ENCODE peak calls at places on chromosomes 11 and 22, in four cellular contexts. A, R, N and Q are unnamed samples.

GRCh38 chr11:11813288-11813962 is 28.3 kb upstream of the USP47 start:
- DNase-seq in A (peak; percentile 97), R (no peak), N (peak; percentile 5), Q (peak; percentile 96)

GRCh38 chr11:9878936-9879335 is 215.1 kb downstream of the SWAP70 start:
- DNase-seq in A (no peak), R (no peak), N (no peak), Q (no peak)

GRCh38 chr11:12211331-12212065 is 101.1 kb downstream of the MICAL2 start:
- DNase-seq in A (no peak), R (no peak), N (no peak), Q (no peak)

GRCh38 chr11:19779740-19780139 is 67.1 kb downstream of the NAV2 start:
- DNase-seq in A (no peak), R (no peak), N (no peak), Q (no peak)

GRCh38 chr11:74773481-74773880 is 24.8 kb downstream of the RNF169 start:
- DNase-seq in A (peak; percentile 76), R (no peak), N (no peak), Q (no peak)

GRCh38 chr22:30010789-30011405 is 69.4 kb upstream of the HORMAD2 start:
- DNase-seq in A (peak; percentile 77), R (no peak), N (no peak), Q (peak; percentile 53)

GRCh38 chr22:33864723-33865130 is 55.5 kb downstream of the LARGE1 start:
- DNase-seq in A (peak; percentile 36), R (no peak), N (no peak), Q (peak; percentile 75)

GRCh38 chr11:16897460-16898061 is 116.7 kb downstream of the PLEKHA7 start:
- DNase-seq in A (no peak), R (peak; percentile 67), N (peak; percentile 84), Q (no peak)

GRCh38 chr11:60914620-60915249 is 777 bp downstream of the TMEM109 start:
- DNase-seq in A (peak; percentile 34), R (no peak), N (peak; percentile 35), Q (peak; percentile 58)

GRCh38 chr11:33692013-33692504 is 8.6 kb downstream of the C11orf91 start:
- DNase-seq in A (peak; percentile 98), R (no peak), N (peak; percentile 62), Q (peak; percentile 98)

GRCh38 chr11:107956543-107956942 is 28.3 kb downstream of the RAB39A start:
- DNase-seq in A (no peak), R (no peak), N (no peak), Q (no peak)

GRCh38 chr22:42696331-42696967 is 24.2 kb downstream of the A4GALT start:
- DNase-seq in A (no peak), R (no peak), N (no peak), Q (no peak)

GRCh38 chr22:50031189-50032091 is 18.9 kb upstream of the IL17REL start:
- DNase-seq in A (no peak), R (no peak), N (no peak), Q (no peak)

GRCh38 chr11:108223449-108224149 is 732 bp downstream of the ATM start:
- DNase-seq in A (peak; percentile 22), R (no peak), N (peak; percentile 91), Q (no peak)

GRCh38 chr22:20436309-20437252 is 1.0 kb downstream of the SCARF2 start:
- DNase-seq in A (peak; percentile 30), R (no peak), N (peak; percentile 54), Q (peak; percentile 59)
- H3K18ac ChIP-seq in A (peak overlapping the region; percentile 12), R (peak overlapping the region; percentile 62), N (peak overlapping the region; percentile 13), Q (peak overlapping the region; percentile 94)

GRCh38 chr11:128549256-128549944 is 38.0 kb downstream of the ETS1 start:
- DNase-seq in A (no peak), R (no peak), N (no peak), Q (peak; percentile 76)
- H3K18ac ChIP-seq in A (no peak overlapping the region), R (no peak overlapping the region), N (peak overlapping the region; percentile 75), Q (peak overlapping the region; percentile 35)

GRCh38 chr11:112470355-112470754 is 209.7 kb upstream of the PLET1 start:
- DNase-seq in A (peak; percentile 4), R (no peak), N (no peak), Q (peak; percentile 8)
- H3K18ac ChIP-seq in A (no peak overlapping the region), R (no peak overlapping the region), N (no peak overlapping the region), Q (no peak overlapping the region)

GRCh38 chr22:23094695-23095466 is 24.6 kb downstream of the GNAZ start:
- DNase-seq in A (no peak), R (no peak), N (no peak), Q (no peak)
- H3K18ac ChIP-seq in A (no peak overlapping the region), R (no peak overlapping the region), N (no peak overlapping the region), Q (no peak overlapping the region)

DNA sequence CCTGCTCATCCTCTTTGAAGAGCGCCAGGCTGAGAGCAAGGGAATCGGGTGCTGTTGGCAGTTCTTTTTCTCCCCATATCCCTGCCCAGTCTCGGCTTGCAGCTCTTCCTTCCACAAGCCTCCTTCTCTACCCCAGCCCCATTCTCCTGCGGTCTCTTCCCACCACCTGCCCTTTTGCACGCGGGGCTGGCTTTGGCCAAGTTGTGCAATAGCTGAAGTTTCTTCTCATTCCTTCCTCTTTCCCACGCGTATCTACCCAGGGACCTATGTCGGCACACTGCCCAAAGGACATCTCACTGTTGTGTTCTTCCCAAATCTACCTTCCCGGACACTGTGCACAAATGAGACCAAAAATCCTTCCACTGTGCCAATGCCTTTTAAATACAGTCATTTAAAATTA is 22.3 kb upstream of the HTR3A start:
- DNase-seq in A (no peak), R (no peak), N (no peak), Q (no peak)
- H3K18ac ChIP-seq in A (no peak overlapping the region), R (peak overlapping the region; percentile 63), N (no peak overlapping the region), Q (no peak overlapping the region)

DNA sequence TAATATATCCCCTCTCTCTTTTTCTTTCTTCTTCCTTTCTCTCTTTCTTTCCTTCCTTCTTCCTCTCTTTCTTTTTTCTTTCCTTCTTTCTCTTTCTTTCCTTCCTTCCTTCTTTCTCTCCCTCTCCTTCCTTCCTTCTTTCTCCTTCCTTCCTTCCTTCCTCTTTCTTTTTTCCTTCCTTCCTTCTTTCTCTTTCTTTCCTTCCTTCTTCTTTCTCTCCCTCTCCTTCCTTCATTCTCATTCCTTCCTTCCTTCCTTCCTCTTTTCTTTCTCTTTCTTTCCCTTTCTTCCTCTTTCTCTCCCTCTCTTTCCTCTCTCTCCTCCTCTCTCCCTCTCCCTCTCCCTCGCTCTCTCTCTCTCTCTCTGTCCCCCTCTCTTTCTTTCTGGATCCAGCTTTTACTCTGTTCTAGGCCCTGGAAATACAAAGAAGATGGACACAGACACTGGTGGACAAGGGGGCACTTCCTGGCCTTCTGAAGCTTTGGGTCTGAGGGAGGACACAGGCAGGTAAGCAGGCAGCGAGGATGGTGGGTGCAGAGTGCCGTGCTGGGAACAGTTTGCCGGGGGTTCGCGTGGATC is 18.0 kb upstream of the RASD2 start:
- DNase-seq in A (no peak), R (no peak), N (no peak), Q (no peak)
- H3K18ac ChIP-seq in A (no peak overlapping the region), R (no peak overlapping the region), N (no peak overlapping the region), Q (no peak overlapping the region)

DNA sequence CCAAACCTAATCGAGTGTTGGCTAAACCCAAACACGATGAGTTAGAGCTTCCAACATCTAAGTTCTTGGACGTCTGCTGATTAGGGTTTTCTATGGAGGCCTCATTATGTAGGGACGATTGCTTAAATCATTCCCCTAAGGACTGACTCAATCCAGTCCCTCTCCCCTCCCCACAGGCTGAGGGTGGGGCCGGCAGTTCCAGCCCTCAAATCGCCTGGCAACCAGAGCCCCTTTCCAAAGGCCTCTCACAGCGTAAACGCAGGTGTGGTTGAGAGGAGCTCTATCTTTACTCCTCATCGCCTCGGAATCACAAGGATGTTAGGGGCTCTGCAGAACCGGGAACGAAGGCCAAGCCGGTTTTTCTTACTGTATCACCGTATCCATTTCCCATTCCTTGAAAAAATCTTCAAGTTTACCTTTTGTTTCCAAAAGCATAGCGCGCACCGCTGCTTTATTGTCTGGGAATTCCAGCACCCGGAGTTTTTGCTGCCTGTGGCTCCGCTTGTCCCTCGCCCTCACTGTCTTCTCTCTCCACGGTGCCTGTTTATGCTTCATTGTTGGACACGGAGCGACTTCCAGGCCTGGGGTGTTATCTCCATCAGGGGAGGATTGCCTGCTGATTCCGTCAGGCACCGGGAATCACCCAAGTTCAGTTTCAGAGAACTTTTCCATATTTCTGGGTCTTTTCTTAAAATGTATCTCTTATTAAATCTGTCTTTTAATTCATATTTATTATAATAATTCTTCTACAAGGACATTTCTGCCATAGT is 13.8 kb upstream of the IFITM3 start:
- DNase-seq in A (no peak), R (no peak), N (peak; percentile 98), Q (peak; percentile 25)
- H3K18ac ChIP-seq in A (no peak overlapping the region), R (peak overlapping the region; percentile 89), N (peak overlapping the region; percentile 78), Q (peak overlapping the region; percentile 67)

GRCh38 chr22:47050601-47051051 is 288.2 kb downstream of the TBC1D22A start:
- DNase-seq in A (no peak), R (no peak), N (no peak), Q (no peak)

GRCh38 chr22:47053865-47054185 is 291.4 kb downstream of the TBC1D22A start:
- DNase-seq in A (peak; percentile 73), R (no peak), N (no peak), Q (peak; percentile 84)

GRCh38 chr22:47053013-47053864 is 290.8 kb downstream of the TBC1D22A start:
- DNase-seq in A (no peak), R (no peak), N (no peak), Q (no peak)

GRCh38 chr22:47052236-47053012 is 290.0 kb downstream of the TBC1D22A start:
- DNase-seq in A (no peak), R (no peak), N (no peak), Q (no peak)

GRCh38 chr22:47051435-47052175 is 289.2 kb downstream of the TBC1D22A start:
- DNase-seq in A (no peak), R (no peak), N (no peak), Q (no peak)
- H3K18ac ChIP-seq in A (no peak overlapping the region), R (no peak overlapping the region), N (no peak overlapping the region), Q (no peak overlapping the region)